ENCODE peak calls at places on chromosomes 7 and 10, in four cellular contexts. One of them, this sample, is unnamed.

GRCh38 chr7:137418841-137419240 is 75.3 kb upstream of the PTN start:
- DNase-seq in H1: no peak
- DNase-seq in HepG2: no peak
- DNase-seq in K562: no peak
- DNase-seq in this sample: no peak

GRCh38 chr7:92714280-92714679 is 122.1 kb downstream of the CDK6 start:
- DNase-seq in H1: no peak
- DNase-seq in HepG2: no peak
- DNase-seq in K562: no peak
- DNase-seq in this sample: no peak

GRCh38 chr7:74489997-74490396 is 36.3 kb downstream of the GTF2IRD1 start:
- DNase-seq in HepG2: no peak
- DNase-seq in K562: no peak
- DNase-seq in H1: no peak
- DNase-seq in this sample: no peak

GRCh38 chr7:111150709-111151108 is 59.8 kb downstream of the LRRN3 start:
- DNase-seq in K562: no peak
- DNase-seq in HepG2: no peak
- DNase-seq in H1: no peak
- DNase-seq in this sample: no peak

GRCh38 chr10:132705173-132705572 is 80.8 kb downstream of the NKX6-2 start:
- DNase-seq in H1: no peak
- DNase-seq in K562: no peak
- DNase-seq in HepG2: no peak
- DNase-seq in this sample: no peak

GRCh38 chr10:58797356-58797755 is 284.7 kb downstream of the BICC1 start:
- DNase-seq in HepG2: no peak
- DNase-seq in K562: no peak
- DNase-seq in H1: no peak
- DNase-seq in this sample: no peak

GRCh38 chr10:129958118-129958685 is 5.9 kb downstream of the EBF3 start:
- DNase-seq in H1: no peak
- DNase-seq in HepG2: no peak
- DNase-seq in K562: no peak
- DNase-seq in this sample: no peak

GRCh38 chr10:71852335-71852937 is 1.4 kb upstream of the PSAP start:
- DNase-seq in K562: no peak
- DNase-seq in HepG2: no peak
- DNase-seq in H1: no peak
- DNase-seq in this sample: no peak

GRCh38 chr7:12389089-12389700 is 14.5 kb downstream of the VWDE start:
- DNase-seq in HepG2: peak
- DNase-seq in K562: peak
- DNase-seq in H1: no peak
- DNase-seq in this sample: no peak

GRCh38 chr7:50599385-50599784 is 34.2 kb upstream of the DDC start:
- DNase-seq in HepG2: no peak
- DNase-seq in H1: no peak
- DNase-seq in K562: no peak
- DNase-seq in this sample: no peak

GRCh38 chr7:64183126-64183742 is 23.8 kb upstream of the ZNF735 start:
- DNase-seq in K562: peak
- DNase-seq in HepG2: no peak
- DNase-seq in H1: peak
- DNase-seq in this sample: no peak

GRCh38 chr7:93159490-93159889 is 11.3 kb upstream of the SAMD9L start:
- DNase-seq in HepG2: no peak
- DNase-seq in H1: no peak
- DNase-seq in K562: no peak
- DNase-seq in this sample: no peak

GRCh38 chr7:68700414-68700813 is 897.9 kb upstream of the AUTS2 start:
- DNase-seq in K562: no peak
- DNase-seq in HepG2: no peak
- DNase-seq in H1: no peak
- DNase-seq in this sample: no peak

GRCh38 chr7:34138483-34138882 is 233.1 kb downstream of the BMPER start:
- DNase-seq in HepG2: no peak
- DNase-seq in K562: no peak
- DNase-seq in H1: no peak
- DNase-seq in this sample: no peak

GRCh38 chr10:72470670-72471069 is 116.0 kb upstream of the DNAJB12 start:
- DNase-seq in K562: no peak
- DNase-seq in H1: no peak
- DNase-seq in HepG2: no peak
- DNase-seq in this sample: no peak

GRCh38 chr7:75756340-75757297 is 15.4 kb downstream of the CCL26 start:
- DNase-seq in HepG2: peak
- DNase-seq in K562: peak
- DNase-seq in H1: no peak
- DNase-seq in this sample: no peak

GRCh38 chr7:3260425-3260762 is 40.7 kb upstream of the SDK1 start:
- DNase-seq in K562: no peak
- DNase-seq in H1: no peak
- DNase-seq in HepG2: no peak
- DNase-seq in this sample: no peak

GRCh38 chr7:121605297-121605640 is 209.2 kb upstream of the FAM3C start:
- DNase-seq in H1: no peak
- DNase-seq in K562: no peak
- DNase-seq in HepG2: peak
- DNase-seq in this sample: no peak

GRCh38 chr7:12757443-12757842 is 70.0 kb downstream of the ARL4A start:
- DNase-seq in K562: no peak
- DNase-seq in HepG2: no peak
- DNase-seq in H1: no peak
- DNase-seq in this sample: no peak

GRCh38 chr7:123439186-123439585 is 95.2 kb downstream of the IQUB start:
- DNase-seq in HepG2: no peak
- DNase-seq in K562: no peak
- DNase-seq in H1: no peak
- DNase-seq in this sample: no peak

GRCh38 chr10:111289467-111289866 is 212.6 kb downstream of the ADRA2A start:
- DNase-seq in K562: no peak
- DNase-seq in H1: no peak
- DNase-seq in HepG2: no peak
- DNase-seq in this sample: no peak

GRCh38 chr10:90087197-90088007 is 386.0 kb downstream of the KIF20B start:
- DNase-seq in HepG2: no peak
- DNase-seq in H1: no peak
- DNase-seq in K562: no peak
- DNase-seq in this sample: peak

GRCh38 chr7:33185786-33186185 is 56.4 kb downstream of the BBS9 start:
- DNase-seq in K562: peak
- DNase-seq in HepG2: peak
- DNase-seq in H1: no peak
- DNase-seq in this sample: no peak

GRCh38 chr10:24707445-24707844 is 16.2 kb downstream of the ARHGAP21 start:
- DNase-seq in HepG2: no peak
- DNase-seq in K562: no peak
- DNase-seq in H1: no peak
- DNase-seq in this sample: no peak

GRCh38 chr7:16918288-16918895 is 36.6 kb upstream of the AGR3 start:
- DNase-seq in K562: peak
- DNase-seq in HepG2: peak
- DNase-seq in H1: no peak
- DNase-seq in this sample: no peak

GRCh38 chr10:72385724-72386123 is 31.0 kb upstream of the DNAJB12 start:
- DNase-seq in K562: no peak
- DNase-seq in H1: no peak
- DNase-seq in HepG2: no peak
- DNase-seq in this sample: no peak

GRCh38 chr7:134920026-134920758 is 66.1 kb upstream of the AGBL3 start:
- DNase-seq in H1: no peak
- DNase-seq in HepG2: no peak
- DNase-seq in K562: no peak
- DNase-seq in this sample: no peak

GRCh38 chr10:74992068-74992467 is 119.4 kb upstream of the SAMD8 start:
- DNase-seq in K562: no peak
- DNase-seq in HepG2: no peak
- DNase-seq in H1: no peak
- DNase-seq in this sample: no peak

GRCh38 chr10:74991435-74991834 is 120.0 kb upstream of the SAMD8 start:
- DNase-seq in HepG2: peak
- DNase-seq in K562: peak
- DNase-seq in H1: no peak
- DNase-seq in this sample: no peak

GRCh38 chr10:74988787-74989574 is 122.5 kb upstream of the SAMD8 start:
- DNase-seq in H1: no peak
- DNase-seq in HepG2: no peak
- DNase-seq in K562: no peak
- DNase-seq in this sample: no peak

GRCh38 chr10:74987339-74988054 is 124.0 kb upstream of the SAMD8 start:
- DNase-seq in H1: no peak
- DNase-seq in HepG2: no peak
- DNase-seq in K562: no peak
- DNase-seq in this sample: no peak

DNA sequence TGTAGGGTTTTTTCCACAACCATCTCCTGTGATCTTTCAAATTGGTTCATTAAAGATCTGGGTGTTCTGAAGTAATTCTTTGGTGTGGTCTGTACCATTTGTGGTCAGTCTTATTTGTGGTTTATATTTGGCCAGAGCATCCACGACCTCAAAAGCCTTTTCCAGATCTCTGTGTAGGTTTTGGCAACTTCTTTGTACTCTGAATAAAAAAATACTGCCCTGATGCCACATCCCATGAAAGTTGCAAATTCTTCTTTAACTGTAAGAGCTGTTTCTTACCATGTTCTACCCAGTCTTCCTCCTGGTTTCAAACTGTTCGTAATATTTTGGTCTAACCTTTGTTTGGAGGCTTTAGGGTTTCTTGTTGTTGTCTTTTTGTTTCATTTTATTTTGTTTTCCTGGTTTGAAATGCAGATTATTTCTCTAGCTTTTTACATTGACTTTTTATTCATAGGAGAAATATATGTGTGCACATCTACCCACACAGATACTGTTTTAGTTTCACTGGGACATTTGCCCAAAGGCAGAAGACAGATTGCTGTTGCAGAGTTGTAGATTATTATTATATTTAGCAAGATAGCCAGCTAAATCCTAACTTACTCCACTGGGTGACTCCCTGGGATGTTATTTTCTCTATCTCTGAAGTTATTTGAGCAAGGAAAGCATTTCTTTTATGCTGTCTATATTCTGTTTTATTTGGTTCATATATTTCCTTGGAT is 123.2 kb upstream of the SAMD8 start:
- DNase-seq in K562: no peak
- DNase-seq in H1: no peak
- DNase-seq in HepG2: no peak
- DNase-seq in this sample: no peak
- TF ChIP-seq CBX5 in K562: no peak
- TF ChIP-seq CBX5 in H1: no peak
- TF ChIP-seq CBX5 in HepG2: no peak
- TF ChIP-seq CBX5 in this sample: no peak

DNA sequence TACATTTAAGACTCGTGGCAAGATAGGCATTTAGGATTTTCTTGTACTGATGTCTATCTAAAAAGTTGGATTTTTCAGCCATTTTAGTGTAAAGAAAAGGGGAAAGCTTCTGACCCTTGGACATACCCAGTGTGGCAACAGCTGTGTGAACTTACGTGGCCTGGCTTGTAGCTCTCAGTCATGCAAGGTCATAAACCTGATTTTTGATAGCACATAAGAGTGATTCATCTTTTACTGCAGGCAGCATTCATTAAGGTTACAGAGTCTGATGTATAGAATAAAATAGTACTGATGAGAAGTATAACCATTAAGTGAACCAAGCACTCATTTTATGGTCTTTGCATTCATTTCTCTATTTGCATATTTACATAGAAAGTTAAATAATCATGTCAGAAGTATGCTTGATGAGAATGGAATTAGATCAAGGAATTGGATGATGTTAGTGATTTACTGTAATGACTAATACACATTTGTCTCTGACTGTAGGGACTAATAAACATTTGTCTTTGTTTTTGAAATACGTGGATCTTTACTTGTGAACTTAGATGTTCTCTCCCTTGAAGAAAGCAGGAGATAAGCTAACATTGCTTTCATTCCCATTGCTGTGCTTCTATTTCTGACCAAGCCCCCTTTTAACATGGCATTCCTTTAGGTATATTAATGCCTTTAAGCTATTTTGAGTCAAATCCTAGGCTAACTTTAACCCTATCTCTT is 88.2 kb downstream of the GSDME start:
- DNase-seq in K562: no peak
- DNase-seq in H1: no peak
- DNase-seq in HepG2: no peak
- DNase-seq in this sample: no peak
- TF ChIP-seq CBX5 in K562: no peak
- TF ChIP-seq CBX5 in H1: no peak
- TF ChIP-seq CBX5 in HepG2: no peak
- TF ChIP-seq CBX5 in this sample: no peak

GRCh38 chr10:60942604-60943269 is 1.2 kb downstream of the RHOBTB1 start:
- DNase-seq in HepG2: no peak
- DNase-seq in H1: no peak
- DNase-seq in K562: peak
- DNase-seq in this sample: no peak
- TF ChIP-seq CBX5 in HepG2: no peak
- TF ChIP-seq CBX5 in H1: no peak
- TF ChIP-seq CBX5 in K562: no peak
- TF ChIP-seq CBX5 in this sample: no peak

GRCh38 chr10:62422068-62422590 is 48.0 kb downstream of the ZNF365 start:
- DNase-seq in K562: no peak
- DNase-seq in HepG2: no peak
- DNase-seq in H1: no peak
- DNase-seq in this sample: no peak
- TF ChIP-seq CBX5 in K562: no peak
- TF ChIP-seq CBX5 in HepG2: no peak
- TF ChIP-seq CBX5 in H1: no peak
- TF ChIP-seq CBX5 in this sample: no peak

GRCh38 chr7:42575161-42575560 is 336.7 kb downstream of the C7orf25 start:
- DNase-seq in K562: no peak
- DNase-seq in H1: no peak
- DNase-seq in HepG2: no peak
- DNase-seq in this sample: no peak
- TF ChIP-seq CBX5 in K562: no peak
- TF ChIP-seq CBX5 in H1: no peak
- TF ChIP-seq CBX5 in HepG2: no peak
- TF ChIP-seq CBX5 in this sample: no peak

GRCh38 chr7:924541-925231 is 29.8 kb downstream of the ADAP1 start:
- DNase-seq in H1: no peak
- DNase-seq in HepG2: no peak
- DNase-seq in K562: no peak
- DNase-seq in this sample: no peak

GRCh38 chr7:926061-927030 is 28.1 kb downstream of the ADAP1 start:
- DNase-seq in H1: peak
- DNase-seq in HepG2: peak
- DNase-seq in K562: no peak
- DNase-seq in this sample: no peak

GRCh38 chr7:927031-927671 is 27.3 kb downstream of the ADAP1 start:
- DNase-seq in HepG2: peak
- DNase-seq in H1: peak
- DNase-seq in K562: no peak
- DNase-seq in this sample: no peak

GRCh38 chr7:923108-924041 is 31.1 kb downstream of the ADAP1 start:
- DNase-seq in H1: peak
- DNase-seq in HepG2: no peak
- DNase-seq in K562: peak
- DNase-seq in this sample: peak

GRCh38 chr7:925601-926000 is 28.9 kb downstream of the ADAP1 start:
- DNase-seq in H1: peak
- DNase-seq in HepG2: no peak
- DNase-seq in K562: no peak
- DNase-seq in this sample: no peak
- TF ChIP-seq CBX5 in H1: no peak
- TF ChIP-seq CBX5 in HepG2: no peak
- TF ChIP-seq CBX5 in K562: no peak
- TF ChIP-seq CBX5 in this sample: no peak

GRCh38 chr7:157487046-157487770 is 150.4 kb downstream of the DNAJB6 start:
- DNase-seq in HepG2: no peak
- DNase-seq in K562: no peak
- DNase-seq in H1: no peak
- DNase-seq in this sample: no peak
- TF ChIP-seq CBX5 in HepG2: no peak
- TF ChIP-seq CBX5 in K562: no peak
- TF ChIP-seq CBX5 in H1: no peak
- TF ChIP-seq CBX5 in this sample: no peak

This sample was measured in GM12878.